ENCODE peak calls at places on chromosomes 16 and 17, in ten cellular contexts. W is pancreas, A is A673, P is left ventricle myocardium inferior, J is heart left ventricle, L is heart right ventricle, D is dorsolateral prefrontal cortex, H is upper lobe of right lung, C is PC-9, I is cardiac muscle cell. Z is an unnamed sample.

GRCh38 chr16:30184430-30185140 is 1.2 kb downstream of the CORO1A start:
- DNase-seq in W (no peak), A (no peak), P (peak), J (peak), L (peak), D (peak), H (peak), C (no peak), I (no peak), Z (no peak)

GRCh38 chr16:58679763-58680162 is 4.8 kb downstream of the SLC38A7 start:
- DNase-seq in W (no peak), A (no peak), P (no peak), J (no peak), L (no peak), D (no peak), H (no peak), C (no peak), I (no peak), Z (no peak)

GRCh38 chr17:66451188-66452149 is 149.1 kb downstream of the PRKCA start:
- DNase-seq in W (peak), A (no peak), P (no peak), J (no peak), L (no peak), D (no peak), H (no peak), C (no peak), I (peak), Z (no peak)

GRCh38 chr16:30761427-30761927 is 385 bp downstream of the CFAP119 start:
- DNase-seq in W (no peak), A (peak), P (peak), J (no peak), L (no peak), D (no peak), H (peak), C (no peak), I (peak), Z (peak)

GRCh38 chr17:37047631-37048104 is 98.9 kb downstream of the AATF start:
- DNase-seq in W (peak), A (peak), P (peak), J (peak), L (peak), D (peak), H (peak), C (peak), I (peak), Z (peak)

GRCh38 chr17:72452286-72453173 is 331.7 kb downstream of the SOX9 start:
- DNase-seq in W (no peak), A (no peak), P (no peak), J (no peak), L (no peak), D (no peak), H (no peak), C (no peak), I (no peak), Z (no peak)

GRCh38 chr16:27463741-27464662 is 62.0 kb downstream of the IL21R start:
- DNase-seq in W (no peak), A (no peak), P (no peak), J (no peak), L (no peak), D (no peak), H (no peak), C (no peak), I (no peak), Z (no peak)

GRCh38 chr17:21049457-21049856 is 6.6 kb upstream of the USP22 start:
- DNase-seq in W (no peak), A (no peak), P (no peak), J (no peak), L (no peak), D (no peak), H (no peak), C (no peak), I (no peak), Z (no peak)

GRCh38 chr16:55323637-55324490 is at the start of gene IRX6:
- DNase-seq in W (no peak), A (peak), P (peak), J (peak), L (peak), D (no peak), H (peak), C (no peak), I (peak), Z (no peak)

GRCh38 chr16:50884066-50884860 is 142.4 kb downstream of the CYLD start:
- DNase-seq in W (no peak), A (peak), P (no peak), J (no peak), L (no peak), D (no peak), H (no peak), C (no peak), I (no peak), Z (no peak)

GRCh38 chr17:3554440-3554839 is 3.2 kb downstream of the TRPV3 start:
- DNase-seq in W (no peak), A (no peak), P (no peak), J (no peak), L (no peak), D (no peak), H (no peak), C (no peak), I (no peak), Z (no peak)

GRCh38 chr17:78268960-78269892 is 37.8 kb downstream of the TMEM235 start:
- DNase-seq in W (no peak), A (no peak), P (no peak), J (no peak), L (no peak), D (no peak), H (peak), C (no peak), I (peak), Z (no peak)

GRCh38 chr17:35069311-35069710 is 5.8 kb upstream of the RFFL start:
- DNase-seq in W (no peak), A (no peak), P (no peak), J (no peak), L (no peak), D (no peak), H (no peak), C (no peak), I (no peak), Z (no peak)

GRCh38 chr17:40063915-40064531 is 1.3 kb downstream of the THRA start:
- DNase-seq in W (no peak), A (no peak), P (no peak), J (no peak), L (no peak), D (no peak), H (peak), C (no peak), I (no peak), Z (no peak)

GRCh38 chr17:18323007-18323406 is 7.9 kb downstream of the SMCR8 start:
- DNase-seq in W (no peak), A (no peak), P (no peak), J (no peak), L (no peak), D (no peak), H (no peak), C (no peak), I (no peak), Z (no peak)

GRCh38 chr17:41042953-41043352 is 1.7 kb upstream of the KRTAP1-1 start:
- DNase-seq in W (no peak), A (no peak), P (no peak), J (no peak), L (no peak), D (no peak), H (no peak), C (no peak), I (no peak), Z (no peak)

GRCh38 chr16:19884611-19885455 is at the start of gene GPRC5B:
- DNase-seq in W (peak), A (peak), P (peak), J (peak), L (peak), D (peak), H (peak), C (no peak), I (peak), Z (peak)

GRCh38 chr16:74999683-75000480 is 1.1 kb downstream of the ZNRF1 start:
- DNase-seq in W (peak), A (peak), P (peak), J (peak), L (peak), D (peak), H (peak), C (no peak), I (peak), Z (peak)

GRCh38 chr17:47423406-47424295 is 99.9 kb downstream of the EFCAB13 start:
- DNase-seq in W (peak), A (peak), P (peak), J (peak), L (peak), D (no peak), H (peak), C (no peak), I (peak), Z (peak)

GRCh38 chr17:21373034-21373433 is 3.1 kb upstream of the KCNJ12 start:
- DNase-seq in W (no peak), A (no peak), P (no peak), J (no peak), L (no peak), D (no peak), H (no peak), C (no peak), I (no peak), Z (no peak)

GRCh38 chr16:70151941-70152509 is 21.6 kb upstream of the CLEC18C start:
- DNase-seq in W (no peak), A (no peak), P (no peak), J (no peak), L (no peak), D (no peak), H (no peak), C (peak), I (no peak), Z (peak)

GRCh38 chr16:72961115-72961832 is 86.7 kb downstream of the ZFHX3 start:
- DNase-seq in W (no peak), A (peak), P (no peak), J (no peak), L (no peak), D (no peak), H (no peak), C (no peak), I (no peak), Z (peak)

GRCh38 chr17:49910094-49910857 is 58.7 kb upstream of the DLX4 start:
- DNase-seq in W (no peak), A (no peak), P (no peak), J (no peak), L (no peak), D (no peak), H (no peak), C (peak), I (peak), Z (no peak)

GRCh38 chr16:90019543-90020259 is 445 bp upstream of the DBNDD1 start:
- DNase-seq in W (peak), A (peak), P (no peak), J (no peak), L (peak), D (peak), H (peak), C (peak), I (peak), Z (no peak)

GRCh38 chr17:75693500-75694481 is 26.7 kb downstream of the SAP30BP start:
- DNase-seq in W (peak), A (peak), P (peak), J (peak), L (peak), D (peak), H (peak), C (no peak), I (peak), Z (peak)

GRCh38 chr16:58515871-58516767 is 802 bp downstream of the SETD6 start:
- DNase-seq in W (peak), A (peak), P (no peak), J (no peak), L (no peak), D (peak), H (peak), C (peak), I (peak), Z (peak)

GRCh38 chr16:24957887-24958286 is 57.3 kb downstream of the ARHGAP17 start:
- DNase-seq in W (no peak), A (no peak), P (no peak), J (no peak), L (no peak), D (no peak), H (no peak), C (no peak), I (no peak), Z (no peak)

GRCh38 chr17:62916684-62917571 is 49.1 kb upstream of the TANC2 start:
- DNase-seq in W (no peak), A (no peak), P (no peak), J (no peak), L (no peak), D (no peak), H (no peak), C (no peak), I (peak), Z (no peak)

GRCh38 chr17:78390241-78391050 is 12.0 kb downstream of the PGS1 start:
- DNase-seq in W (no peak), A (peak), P (no peak), J (peak), L (peak), D (no peak), H (no peak), C (no peak), I (no peak), Z (no peak)

GRCh38 chr16:58651965-58652348 is 22.3 kb upstream of the CNOT1 start:
- DNase-seq in W (no peak), A (no peak), P (no peak), J (no peak), L (no peak), D (no peak), H (no peak), C (no peak), I (no peak), Z (no peak)

GRCh38 chr17:6374271-6374691 is 60.6 kb downstream of the AIPL1 start:
- DNase-seq in W (no peak), A (no peak), P (no peak), J (no peak), L (no peak), D (no peak), H (no peak), C (peak), I (no peak), Z (peak)

GRCh38 chr16:15967223-15967546 is 17.8 kb downstream of the ABCC1 start:
- DNase-seq in W (no peak), A (no peak), P (no peak), J (no peak), L (no peak), D (no peak), H (no peak), C (no peak), I (no peak), Z (no peak)

GRCh38 chr17:61812747-61813146 is 50.6 kb downstream of the BRIP1 start:
- DNase-seq in W (no peak), A (no peak), P (no peak), J (no peak), L (no peak), D (no peak), H (no peak), C (no peak), I (no peak), Z (no peak)

GRCh38 chr16:8921626-8921984 is 39.5 kb downstream of the LITAFD start:
- DNase-seq in W (no peak), A (no peak), P (no peak), J (no peak), L (no peak), D (no peak), H (no peak), C (no peak), I (no peak), Z (no peak)

GRCh38 chr17:54280741-54281140 is 458.0 kb downstream of the KIF2B start:
- DNase-seq in W (no peak), A (no peak), P (no peak), J (no peak), L (no peak), D (no peak), H (no peak), C (no peak), I (no peak), Z (no peak)

GRCh38 chr16:82062645-82063058 is 27.6 kb downstream of the HSD17B2 start:
- DNase-seq in W (no peak), A (no peak), P (no peak), J (no peak), L (no peak), D (no peak), H (no peak), C (no peak), I (no peak), Z (no peak)

GRCh38 chr16:13543850-13544249 is 376.1 kb upstream of the ERCC4 start:
- DNase-seq in W (no peak), A (no peak), P (no peak), J (no peak), L (no peak), D (no peak), H (no peak), C (no peak), I (no peak), Z (no peak)

GRCh38 chr16:2520784-2521577 is 810 bp downstream of the AMDHD2 start:
- DNase-seq in W (peak), A (no peak), P (no peak), J (peak), L (peak), D (no peak), H (peak), C (peak), I (no peak), Z (peak)

GRCh38 chr17:35080536-35080935 is 17.0 kb upstream of the RFFL start:
- DNase-seq in W (no peak), A (no peak), P (no peak), J (no peak), L (no peak), D (no peak), H (no peak), C (no peak), I (no peak), Z (no peak)

GRCh38 chr17:64159051-64159590 is 29.2 kb upstream of the ERN1 start:
- DNase-seq in W (no peak), A (no peak), P (no peak), J (no peak), L (no peak), D (no peak), H (no peak), C (peak), I (no peak), Z (no peak)
- TF ChIP-seq CTCF in W (no peak), A (no peak), P (no peak), J (no peak), L (no peak), D (no peak), H (no peak), C (no peak), I (no peak), Z (no peak)

GRCh38 chr17:57576744-57577143 is 168.4 kb downstream of the CCDC182 start:
- DNase-seq in W (no peak), A (no peak), P (no peak), J (no peak), L (no peak), D (no peak), H (no peak), C (no peak), I (no peak), Z (no peak)
- H3K27ac ChIP-seq in W (no peak), A (no peak), P (peak), J (peak), L (no peak), D (peak), H (no peak), C (no peak), I (no peak), Z (no peak)

GRCh38 chr16:77785365-77785764 is 3.0 kb upstream of the VAT1L start:
- DNase-seq in W (no peak), A (no peak), P (no peak), J (no peak), L (no peak), D (no peak), H (no peak), C (no peak), I (no peak), Z (no peak)

GRCh38 chr16:77780378-77780837 is 8.0 kb upstream of the VAT1L start:
- DNase-seq in W (no peak), A (no peak), P (no peak), J (no peak), L (no peak), D (no peak), H (no peak), C (no peak), I (no peak), Z (peak)

GRCh38 chr16:77781091-77781490 is 7.3 kb upstream of the VAT1L start:
- DNase-seq in W (no peak), A (no peak), P (no peak), J (no peak), L (no peak), D (no peak), H (no peak), C (no peak), I (no peak), Z (no peak)

GRCh38 chr16:77784441-77785356 is 3.7 kb upstream of the VAT1L start:
- DNase-seq in W (no peak), A (no peak), P (no peak), J (no peak), L (no peak), D (no peak), H (no peak), C (no peak), I (no peak), Z (no peak)

GRCh38 chr16:77782694-77783093 is 5.7 kb upstream of the VAT1L start:
- DNase-seq in W (no peak), A (no peak), P (no peak), J (no peak), L (no peak), D (no peak), H (no peak), C (no peak), I (no peak), Z (no peak)
- TF ChIP-seq CTCF in W (peak), A (peak), P (peak), J (no peak), L (peak), D (peak), H (peak), C (no peak), I (peak), Z (no peak)

GRCh38 chr17:57532556-57532955 is 212.5 kb downstream of the CCDC182 start:
- DNase-seq in W (no peak), A (no peak), P (no peak), J (no peak), L (no peak), D (no peak), H (no peak), C (peak), I (no peak), Z (no peak)
- H3K27ac ChIP-seq in W (no peak), A (no peak), P (no peak), J (no peak), L (no peak), D (no peak), H (no peak), C (no peak), I (no peak), Z (no peak)

GRCh38 chr16:57098188-57098841 is 5.9 kb downstream of the CPNE2 start:
- DNase-seq in W (no peak), A (no peak), P (no peak), J (no peak), L (no peak), D (no peak), H (no peak), C (no peak), I (no peak), Z (no peak)
- TF ChIP-seq CTCF in W (no peak), A (no peak), P (no peak), J (no peak), L (no peak), D (no peak), H (no peak), C (no peak), I (no peak), Z (no peak)

Z was measured in RWPE1.